ENCODE peak calls at places on chromosomes 5 and 9, in nine cellular contexts. L, J, T, C, F, R, X, S and B are unnamed samples.

GRCh38 chr9:135468866-135469521 is 10.6 kb upstream of the PPP1R26 start:
- DNase-seq in L (no peak), J (no peak), T (no peak), C (no peak), F (no peak), R (peak; percentile 34), X (no peak), S (no peak), B (no peak)

GRCh38 chr9:110650991-110651411 is 17.6 kb upstream of the MUSK start:
- DNase-seq in L (peak; percentile 20), J (no peak), T (no peak), C (no peak), F (peak; percentile 94), R (peak; percentile 92), X (no peak), S (peak; percentile 37), B (no peak)

GRCh38 chr5:1105350-1106265 is 6.3 kb downstream of the SLC12A7 start:
- DNase-seq in L (no peak), J (no peak), T (peak; percentile 26), C (peak; percentile 76), F (no peak), R (no peak), X (peak; percentile 63), S (no peak), B (no peak)

GRCh38 chr9:114004221-114004716 is 73.8 kb downstream of the AMBP start:
- DNase-seq in L (peak; percentile 34), J (no peak), T (no peak), C (peak; percentile 47), F (peak; percentile 57), R (peak; percentile 43), X (peak; percentile 24), S (peak; percentile 82), B (no peak)

GRCh38 chr5:146003852-146004251 is 67.5 kb downstream of the SH3RF2 start:
- DNase-seq in L (no peak), J (no peak), T (no peak), C (no peak), F (no peak), R (no peak), X (no peak), S (no peak), B (no peak)

GRCh38 chr9:137148242-137148641 is 9.3 kb downstream of the GRIN1 start:
- DNase-seq in L (no peak), J (no peak), T (no peak), C (no peak), F (no peak), R (no peak), X (no peak), S (no peak), B (no peak)

GRCh38 chr9:91071185-91071990 is 269.8 kb downstream of the SYK start:
- DNase-seq in L (no peak), J (peak; percentile 44), T (no peak), C (no peak), F (peak; percentile 92), R (peak; percentile 96), X (no peak), S (no peak), B (no peak)

GRCh38 chr5:177402271-177403043 is 2.0 kb upstream of the PFN3 start:
- DNase-seq in L (peak; percentile 51), J (peak; percentile 88), T (peak; percentile 45), C (no peak), F (peak; percentile 42), R (no peak), X (peak; percentile 82), S (no peak), B (peak; percentile 44)

GRCh38 chr5:14036514-14036913 is 92.0 kb upstream of the DNAH5 start:
- DNase-seq in L (no peak), J (no peak), T (no peak), C (no peak), F (peak; percentile 63), R (peak; percentile 50), X (no peak), S (no peak), B (no peak)

GRCh38 chr5:14038341-14038959 is 94.0 kb upstream of the DNAH5 start:
- DNase-seq in L (no peak), J (no peak), T (no peak), C (no peak), F (peak; percentile 89), R (peak; percentile 92), X (no peak), S (no peak), B (no peak)

GRCh38 chr5:14035859-14036440 is 91.5 kb upstream of the DNAH5 start:
- DNase-seq in L (no peak), J (no peak), T (no peak), C (no peak), F (peak; percentile 100), R (peak; percentile 99), X (no peak), S (no peak), B (no peak)

GRCh38 chr5:14034991-14035390 is 90.5 kb upstream of the DNAH5 start:
- DNase-seq in L (no peak), J (no peak), T (no peak), C (no peak), F (peak; percentile 31), R (no peak), X (no peak), S (no peak), B (no peak)

DNA sequence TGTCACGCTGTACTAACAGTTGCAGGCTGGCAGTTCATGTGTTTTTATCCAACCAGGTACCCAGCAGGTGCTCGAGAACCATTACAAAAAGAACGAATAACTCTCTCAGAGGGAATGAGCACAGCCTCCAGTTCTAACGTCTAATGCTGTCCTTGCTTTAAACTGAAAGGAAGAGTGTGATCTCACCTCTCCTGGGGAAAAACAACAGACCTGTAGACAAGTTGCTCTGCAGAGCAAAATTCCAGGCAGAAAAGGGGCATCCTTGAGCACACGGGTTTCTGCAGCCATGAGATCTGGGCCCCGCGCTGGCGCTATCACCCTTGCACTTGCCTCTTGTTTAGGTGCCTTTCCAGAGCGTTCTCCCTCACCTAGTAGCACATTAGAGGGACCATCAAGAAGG is 92.5 kb upstream of the DNAH5 start:
- DNase-seq in L (no peak), J (no peak), T (no peak), C (no peak), F (peak; percentile 45), R (no peak), X (no peak), S (no peak), B (no peak)
- H3K4me3 ChIP-seq in L (no peak overlapping the region), J (no peak overlapping the region), T (no peak overlapping the region), C (no peak overlapping the region), F (peak overlapping the region; percentile 11), R (no peak overlapping the region), X (no peak overlapping the region), S (no peak overlapping the region), B (no peak overlapping the region)

GRCh38 chr5:174093132-174093531 is 47.6 kb downstream of the NSG2 start:
- DNase-seq in L (no peak), J (no peak), T (no peak), C (no peak), F (no peak), R (no peak), X (no peak), S (no peak), B (no peak)
- TF ChIP-seq CTCF in L (no peak), J (no peak), T (no peak), C (no peak), F (no peak), R (no peak), X (no peak), S (no peak), B (no peak)

GRCh38 chr5:76819851-76820280 is 1.0 kb downstream of the F2RL1 start:
- DNase-seq in L (no peak), J (no peak), T (no peak), C (peak; percentile 59), F (no peak), R (no peak), X (peak; percentile 56), S (peak; percentile 22), B (no peak)
- H3K27me3 ChIP-seq in L (no peaks in the 10 kb centered on the region), J (peaks cover 32% of the 10 kb centered on the region), T (no peaks in the 10 kb centered on the region), C (no peaks in the 10 kb centered on the region), F (no peaks in the 10 kb centered on the region), R (no peaks in the 10 kb centered on the region), X (peaks cover 9% of the 10 kb centered on the region), S (no peaks in the 10 kb centered on the region), B (no peaks in the 10 kb centered on the region)

GRCh38 chr5:40799248-40799647 is 1.1 kb upstream of the PRKAA1 start:
- DNase-seq in L (no peak), J (no peak), T (no peak), C (no peak), F (no peak), R (no peak), X (no peak), S (no peak), B (no peak)
- H3K4me3 ChIP-seq in L (peak overlapping the region; percentile 95), J (peak overlapping the region; percentile 93), T (no peak overlapping the region), C (no peak overlapping the region), F (no peak overlapping the region), R (peak overlapping the region; percentile 88), X (no peak overlapping the region), S (peak overlapping the region; percentile 63), B (no peak overlapping the region)

GRCh38 chr5:73436535-73437125 is 11.9 kb downstream of the FOXD1 start:
- DNase-seq in L (no peak), J (peak; percentile 22), T (no peak), C (no peak), F (no peak), R (no peak), X (no peak), S (no peak), B (no peak)

GRCh38 chr5:73438048-73438896 is 10.3 kb downstream of the FOXD1 start:
- DNase-seq in L (no peak), J (no peak), T (no peak), C (no peak), F (no peak), R (no peak), X (no peak), S (no peak), B (no peak)

GRCh38 chr5:73440262-73440661 is 8.3 kb downstream of the FOXD1 start:
- DNase-seq in L (no peak), J (no peak), T (no peak), C (no peak), F (no peak), R (no peak), X (no peak), S (no peak), B (no peak)

GRCh38 chr5:73437126-73438047 is 11.2 kb downstream of the FOXD1 start:
- DNase-seq in L (no peak), J (peak; percentile 65), T (no peak), C (no peak), F (peak; percentile 79), R (peak; percentile 53), X (no peak), S (no peak), B (no peak)

DNA sequence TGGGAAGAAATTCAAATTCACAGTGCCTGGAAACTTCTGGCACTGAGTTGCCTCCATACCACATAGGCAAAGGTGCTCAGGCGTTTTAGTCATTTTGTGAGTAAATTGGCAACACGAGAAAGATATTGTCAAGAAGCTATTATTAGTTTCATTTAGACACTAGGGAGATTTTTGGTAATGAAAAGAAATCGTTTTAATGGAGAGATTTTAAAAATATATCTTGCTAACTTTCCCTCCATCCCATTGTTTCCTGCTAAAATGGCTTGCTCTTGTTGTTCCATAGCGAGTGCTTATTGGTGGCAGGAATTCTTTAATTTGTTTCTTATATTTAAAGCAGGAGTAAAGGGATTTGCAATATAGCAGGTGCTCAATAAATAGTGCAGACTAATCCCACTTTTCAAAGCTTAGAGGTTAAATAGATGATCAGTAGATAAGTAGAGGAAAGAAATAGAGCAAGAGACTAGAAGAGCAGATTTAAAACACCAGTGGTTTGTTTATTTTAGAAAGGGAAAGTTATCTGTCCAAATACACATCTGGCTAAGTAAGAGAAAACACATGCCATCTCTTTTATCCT is 9.6 kb downstream of the FOXD1 start:
- DNase-seq in L (no peak), J (no peak), T (no peak), C (no peak), F (no peak), R (no peak), X (no peak), S (no peak), B (no peak)
- TF ChIP-seq CTCF in L (no peak), J (no peak), T (no peak), C (no peak), F (no peak), R (no peak), X (no peak), S (no peak), B (no peak)

GRCh38 chr5:31990296-31990695 is 183.8 kb downstream of the GOLPH3 start:
- DNase-seq in L (no peak), J (no peak), T (no peak), C (no peak), F (peak; percentile 30), R (no peak), X (no peak), S (no peak), B (no peak)
- H3K27me3 ChIP-seq in L (no peaks in the 10 kb centered on the region), J (no peaks in the 10 kb centered on the region), T (no peaks in the 10 kb centered on the region), C (no peaks in the 10 kb centered on the region), F (no peaks in the 10 kb centered on the region), R (no peaks in the 10 kb centered on the region), X (no peaks in the 10 kb centered on the region), S (no peaks in the 10 kb centered on the region), B (peaks cover 2% of the 10 kb centered on the region)